ENCODE peak calls at places on chromosomes 6 and 20, in five cellular contexts. Q is uterus, E is small intestine, V is body of pancreas, D is psoas muscle. T is an unnamed sample. For H3K4me1, the result is how much of the 10 kb centered on the place peaks cover.

GRCh38 chr20:59600472-59600871 is 3.9 kb upstream of the PHACTR3 start:
- DNase-seq in D (no peak), V (no peak), Q (no peak), E (no peak), T (no peak)

GRCh38 chr20:46458891-46459750 is 52.7 kb upstream of the ELMO2 start:
- DNase-seq in E (peak), Q (no peak), D (peak), V (peak), T (peak)

GRCh38 chr20:34618676-34619075 is 58.2 kb downstream of the PIGU start:
- DNase-seq in V (no peak), D (no peak), Q (no peak), E (no peak), T (no peak)

GRCh38 chr20:36919715-36920333 is 31.7 kb downstream of the SAMHD1 start:
- DNase-seq in E (peak), V (no peak), D (no peak), Q (no peak), T (no peak)

GRCh38 chr20:8523684-8524083 is 391.6 kb downstream of the PLCB1 start:
- DNase-seq in V (no peak), D (no peak), Q (no peak), E (peak), T (no peak)

GRCh38 chr20:34706912-34707784 is 3.0 kb downstream of the TP53INP2 start:
- DNase-seq in D (no peak), Q (no peak), V (no peak), E (no peak), T (no peak)

GRCh38 chr6:42960243-42961019 is at the start of gene GNMT:
- DNase-seq in D (peak), V (peak), Q (peak), E (peak), T (peak)

GRCh38 chr20:21781446-21782075 is 76.1 kb downstream of the PAX1 start:
- DNase-seq in E (no peak), D (no peak), Q (no peak), V (no peak), T (no peak)

GRCh38 chr6:34560366-34561226 is 4.5 kb upstream of the SPDEF start:
- DNase-seq in E (no peak), V (no peak), D (no peak), Q (no peak), T (no peak)

GRCh38 chr6:93592417-93592816 is 173.1 kb upstream of the EPHA7 start:
- DNase-seq in D (no peak), V (no peak), Q (no peak), E (no peak), T (no peak)

GRCh38 chr6:157944983-157945931 is 36.4 kb upstream of the SYNJ2 start:
- DNase-seq in D (no peak), E (no peak), Q (no peak), V (no peak), T (no peak)

GRCh38 chr6:167952512-167952859 is 45.0 kb upstream of the KIF25 start:
- DNase-seq in D (no peak), E (no peak), Q (no peak), V (no peak), T (no peak)

GRCh38 chr6:45441811-45442453 is 64.2 kb upstream of the SUPT3H start:
- DNase-seq in D (no peak), Q (no peak), V (no peak), E (peak), T (no peak)

GRCh38 chr6:41505084-41506049 is 40.8 kb upstream of the FOXP4 start:
- DNase-seq in V (peak), D (peak), E (peak), Q (peak), T (peak)

GRCh38 chr6:41503841-41504525 is 42.2 kb upstream of the FOXP4 start:
- DNase-seq in E (no peak), Q (peak), V (peak), D (peak), T (peak)

GRCh38 chr6:41503435-41503768 is 42.8 kb upstream of the FOXP4 start:
- DNase-seq in E (no peak), Q (no peak), D (no peak), V (no peak), T (no peak)

GRCh38 chr6:41502607-41503434 is 43.4 kb upstream of the FOXP4 start:
- DNase-seq in E (no peak), Q (peak), V (peak), D (peak), T (no peak)

GRCh38 chr6:41504526-41505021 is 41.6 kb upstream of the FOXP4 start:
- DNase-seq in E (no peak), Q (no peak), D (no peak), V (no peak), T (no peak)
- H3K4me3 ChIP-seq in E (no peak), Q (peak), D (peak), V (no peak), T (peak)

DNA sequence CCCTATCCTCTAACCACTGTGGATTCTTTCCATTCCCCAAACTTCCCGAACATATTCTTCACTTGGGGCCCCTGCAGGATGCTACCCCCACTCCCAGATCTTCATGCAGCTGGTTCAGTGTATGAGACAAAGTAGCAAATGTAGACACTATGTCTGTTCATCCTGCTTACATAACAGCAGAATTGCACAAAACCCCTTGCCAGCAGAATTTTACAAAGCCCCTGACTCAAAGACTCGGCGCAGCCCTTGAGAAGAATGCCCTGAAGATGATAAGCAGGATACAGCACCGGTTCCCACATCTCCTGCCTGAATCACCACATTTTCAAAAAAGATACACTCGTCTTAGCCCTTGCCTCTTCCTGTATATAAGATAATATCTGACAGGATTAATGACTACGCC is 29.0 kb downstream of the RALGAPA2 start:
- DNase-seq in V (no peak), Q (no peak), D (no peak), E (no peak), T (no peak)
- H3K27ac ChIP-seq in V (no peak), Q (no peak), D (no peak), E (no peak), T (no peak)

GRCh38 chr6:17474289-17474688 is 80.9 kb downstream of the CAP2 start:
- DNase-seq in D (no peak), E (no peak), Q (no peak), V (no peak), T (no peak)

GRCh38 chr6:17472653-17473183 is 79.3 kb downstream of the CAP2 start:
- DNase-seq in D (no peak), V (no peak), Q (no peak), E (peak), T (no peak)

GRCh38 chr6:17475845-17476244 is 82.5 kb downstream of the CAP2 start:
- DNase-seq in E (no peak), V (no peak), D (no peak), Q (no peak), T (no peak)

GRCh38 chr6:17470953-17471335 is 77.5 kb downstream of the CAP2 start:
- DNase-seq in E (no peak), Q (peak), D (no peak), V (no peak), T (no peak)

DNA sequence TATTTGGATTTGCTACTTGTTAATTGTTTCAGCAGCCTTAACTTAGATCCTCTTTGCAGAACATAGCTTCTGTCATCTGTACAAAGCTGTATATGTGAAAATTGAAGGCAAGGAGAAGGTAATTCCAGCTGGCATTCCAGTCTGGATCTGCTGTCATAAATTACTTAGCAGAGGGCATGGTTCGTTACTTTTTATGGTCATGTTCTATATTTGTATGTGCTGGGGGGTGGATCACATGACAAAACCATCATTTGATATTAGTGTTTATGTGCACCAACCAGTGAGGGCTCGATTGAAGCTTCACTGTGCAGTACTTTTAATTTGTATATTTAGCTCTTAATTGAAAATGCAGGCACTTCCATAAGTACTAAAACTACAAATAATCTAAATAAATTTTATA is 80.2 kb downstream of the CAP2 start:
- DNase-seq in D (no peak), V (no peak), E (peak), Q (peak), T (no peak)
- H3K4me1 ChIP-seq in D (half or more), V (under half), E (under half), Q (under half), T (under half)

GRCh38 chr6:36838896-36839818 is at the start of gene CPNE5:
- DNase-seq in V (no peak), E (no peak), Q (no peak), D (no peak), T (no peak)
- H3K4me3 ChIP-seq in V (peak), E (peak), Q (peak), D (peak), T (peak)

GRCh38 chr20:39069976-39070375 is 107.8 kb downstream of the DHX35 start:
- DNase-seq in Q (no peak), E (no peak), D (no peak), V (no peak), T (no peak)
- H3K27ac ChIP-seq in Q (no peak), E (no peak), D (no peak), V (no peak), T (no peak)